ENCODE peak calls at places on chromosomes 6 and 20, in five cellular contexts. U is H1, X is IMR-90, K is neuronal stem cell, L is H9. O is an unnamed sample.

GRCh38 chr6:129747588-129748112 is 37.7 kb upstream of the ARHGAP18 start:
- DNase-seq in U (no peak), X (no peak), K (no peak), L (no peak), O (no peak)

GRCh38 chr20:47392721-47393073 is 36.2 kb upstream of the ZMYND8 start:
- DNase-seq in U (no peak), X (peak), K (no peak), L (no peak), O (peak)

GRCh38 chr6:161644521-161644920 is 370.7 kb upstream of the AGPAT4 start:
- DNase-seq in U (no peak), X (no peak), K (no peak), L (no peak), O (no peak)

GRCh38 chr6:20533746-20534294 is 437 bp upstream of the CDKAL1 start:
- DNase-seq in U (no peak), X (no peak), K (no peak), L (no peak), O (no peak)

GRCh38 chr6:132598473-132598872 is 8.9 kb upstream of the TAAR5 start:
- DNase-seq in U (no peak), X (no peak), K (no peak), L (peak), O (no peak)

GRCh38 chr6:49662231-49662876 is 25.7 kb upstream of the RHAG start:
- DNase-seq in U (no peak), X (no peak), K (no peak), L (no peak), O (no peak)

GRCh38 chr6:156809034-156809433 is 31.9 kb downstream of the ARID1B start:
- DNase-seq in U (no peak), X (peak), K (no peak), L (no peak), O (peak)

GRCh38 chr6:169724554-169725269 is 412 bp upstream of the PHF10 start:
- DNase-seq in U (no peak), X (peak), K (peak), L (peak), O (peak)

GRCh38 chr6:128204621-128205020 is 303.8 kb upstream of the THEMIS start:
- DNase-seq in U (no peak), X (no peak), K (no peak), L (no peak), O (no peak)

GRCh38 chr6:96116674-96117073 is 100.9 kb downstream of the FUT9 start:
- DNase-seq in U (no peak), X (no peak), K (peak), L (no peak), O (no peak)

GRCh38 chr20:61307686-61308085 is 55.6 kb downstream of the CDH4 start:
- DNase-seq in U (no peak), X (no peak), K (no peak), L (no peak), O (no peak)

GRCh38 chr20:54668271-54669053 is 193.1 kb downstream of the DOK5 start:
- DNase-seq in U (no peak), X (peak), K (no peak), L (peak), O (no peak)

GRCh38 chr6:144360401-144360800 is 75.3 kb downstream of the UTRN start:
- DNase-seq in U (no peak), X (no peak), K (no peak), L (peak), O (no peak)

GRCh38 chr20:48064929-48065328 is 279.6 kb upstream of the SULF2 start:
- DNase-seq in U (no peak), X (peak), K (no peak), L (no peak), O (peak)

GRCh38 chr6:130889423-130889822 is 62.2 kb downstream of the SMLR1 start:
- DNase-seq in U (no peak), X (no peak), K (no peak), L (no peak), O (no peak)

GRCh38 chr6:43120938-43121913 is 45.1 kb downstream of the PTK7 start:
- DNase-seq in U (no peak), X (peak), K (no peak), L (no peak), O (peak)

GRCh38 chr20:43752051-43752360 is 25.2 kb upstream of the GTSF1L start:
- DNase-seq in U (no peak), X (no peak), K (no peak), L (no peak), O (no peak)

GRCh38 chr6:144353871-144354314 is 68.8 kb downstream of the UTRN start:
- DNase-seq in U (no peak), X (no peak), K (no peak), L (no peak), O (no peak)

GRCh38 chr6:74001091-74001490 is 305.1 kb downstream of the CD109 start:
- DNase-seq in U (no peak), X (no peak), K (no peak), L (no peak), O (no peak)

GRCh38 chr6:69265090-69265489 is 531.7 kb downstream of the LMBRD1 start:
- DNase-seq in U (no peak), X (no peak), K (no peak), L (no peak), O (no peak)

GRCh38 chr6:71879016-71879415 is 7.3 kb upstream of the RIMS1 start:
- DNase-seq in U (no peak), X (peak), K (no peak), L (no peak), O (no peak)

GRCh38 chr6:136403166-136403980 is 113.7 kb upstream of the BCLAF1 start:
- DNase-seq in U (no peak), X (peak), K (no peak), L (no peak), O (peak)

GRCh38 chr6:78089551-78089950 is 436.7 kb downstream of the MEI4 start:
- DNase-seq in U (no peak), X (no peak), K (no peak), L (no peak), O (no peak)

GRCh38 chr20:21291026-21291425 is 12.1 kb upstream of the XRN2 start:
- DNase-seq in U (no peak), X (peak), K (no peak), L (no peak), O (no peak)

GRCh38 chr6:31586596-31586995 is 519 bp downstream of the LST1 start:
- DNase-seq in U (no peak), X (no peak), K (no peak), L (no peak), O (no peak)

GRCh38 chr20:9269280-9269971 is 200.5 kb downstream of the PLCB4 start:
- DNase-seq in U (no peak), X (peak), K (no peak), L (no peak), O (peak)

GRCh38 chr20:3163099-3164042 is 3.7 kb upstream of the FASTKD5 start:
- DNase-seq in U (no peak), X (no peak), K (no peak), L (no peak), O (no peak)

DNA sequence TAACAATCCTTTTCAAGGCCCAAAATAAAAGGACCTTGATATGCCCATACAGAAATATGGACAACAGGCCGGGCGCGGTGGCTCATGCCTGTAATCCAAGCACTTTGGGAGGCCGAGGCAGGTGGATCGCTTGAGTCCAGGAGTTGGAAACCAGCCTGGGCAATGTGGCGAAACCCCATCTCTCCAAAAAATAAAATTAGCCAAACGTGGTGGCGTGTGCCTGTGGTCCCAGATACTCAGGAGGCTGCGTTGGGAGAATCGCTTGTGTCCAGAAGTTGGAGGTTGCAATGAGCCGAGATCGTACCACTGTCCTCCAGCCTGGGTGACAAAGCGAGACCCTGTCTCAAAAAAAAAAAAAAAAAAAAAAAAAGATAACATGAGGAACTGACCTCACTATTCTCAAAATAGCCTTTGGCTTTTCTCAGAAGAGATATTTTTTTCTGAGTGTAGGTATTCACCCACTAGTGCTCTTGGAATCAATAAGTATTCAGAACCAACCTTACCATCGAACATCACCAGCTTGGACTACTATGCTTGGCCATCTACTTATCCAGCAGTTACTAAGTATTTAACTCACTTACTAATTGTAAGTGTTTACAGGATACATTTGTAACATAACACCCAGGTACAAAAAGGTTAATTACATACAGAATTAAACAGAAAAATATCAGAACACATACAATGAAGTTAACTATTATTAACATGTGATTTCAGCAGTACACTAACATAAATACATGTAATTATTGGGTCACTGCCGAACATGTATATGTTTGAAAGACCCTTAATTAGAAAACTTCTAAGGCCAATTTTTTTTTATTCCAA is 99.2 kb downstream of the OR2B2 start:
- DNase-seq in U (no peak), X (no peak), K (no peak), L (no peak), O (no peak)
- H2BK15ac ChIP-seq in U (no peak), X (no peak), K (no peak), L (no peak), O (no peak)

GRCh38 chr20:49986049-49986448 is 3.3 kb downstream of the SNAI1 start:
- DNase-seq in U (no peak), X (no peak), K (no peak), L (no peak), O (no peak)

GRCh38 chr20:49984426-49985153 is 1.8 kb downstream of the SNAI1 start:
- DNase-seq in U (no peak), X (no peak), K (no peak), L (no peak), O (no peak)

GRCh38 chr20:49987015-49987867 is 4.5 kb downstream of the SNAI1 start:
- DNase-seq in U (no peak), X (peak), K (no peak), L (no peak), O (no peak)

GRCh38 chr20:49985157-49985556 is 2.4 kb downstream of the SNAI1 start:
- DNase-seq in U (no peak), X (no peak), K (no peak), L (no peak), O (no peak)

GRCh38 chr20:49985617-49986016 is 2.8 kb downstream of the SNAI1 start:
- DNase-seq in U (no peak), X (no peak), K (no peak), L (no peak), O (no peak)
- H3K14ac ChIP-seq in U (no peak), X (peak), K (no peak), L (no peak), O (no peak)

DNA sequence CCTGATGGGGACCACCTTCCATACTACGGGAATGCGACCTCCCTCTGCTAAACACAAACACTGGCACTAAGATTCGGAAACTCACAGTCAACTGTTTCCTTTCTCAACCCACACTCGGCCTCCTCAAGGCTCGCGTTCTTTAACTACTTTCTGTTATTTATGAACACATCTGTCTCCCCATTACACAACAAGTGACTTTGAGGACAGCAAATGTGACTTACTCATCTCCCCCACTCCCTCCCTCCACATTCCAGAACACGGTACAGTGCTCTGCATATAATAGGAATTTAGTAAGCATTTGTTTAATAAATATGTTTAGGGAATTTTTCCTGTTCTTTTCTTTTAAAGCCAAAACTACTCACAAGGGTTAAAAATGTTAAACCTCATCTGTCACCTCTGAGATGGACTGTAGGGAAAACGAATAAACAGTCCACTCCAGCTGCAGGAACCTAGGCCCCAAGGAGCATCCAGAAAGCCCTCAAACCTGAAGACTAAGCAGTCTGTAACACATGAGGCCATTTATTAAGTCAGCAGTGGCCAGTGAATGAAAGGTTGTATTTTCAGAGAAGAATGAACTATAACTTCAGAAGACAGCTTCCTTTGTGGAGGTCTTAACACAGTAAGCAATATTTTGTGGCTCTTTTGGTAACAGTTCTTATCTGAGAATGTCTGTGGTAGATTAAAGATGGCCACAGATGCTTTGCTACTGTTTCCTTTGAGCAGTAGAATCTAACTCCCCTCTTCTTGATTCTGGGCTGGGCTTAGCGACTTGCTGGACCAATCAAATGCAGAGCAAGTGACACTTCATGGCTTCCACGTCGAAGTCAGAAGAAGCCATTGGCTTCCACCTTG is 209.7 kb upstream of the DTNBP1 start:
- DNase-seq in U (no peak), X (no peak), K (no peak), L (no peak), O (peak)
- H3K4me2 ChIP-seq in U (no peak), X (peak), K (no peak), L (no peak), O (no peak)

GRCh38 chr20:41639630-41640029 is 21.5 kb upstream of the CHD6 start:
- DNase-seq in U (no peak), X (no peak), K (no peak), L (no peak), O (no peak)
- H2BK15ac ChIP-seq in U (no peak), X (no peak), K (no peak), L (no peak), O (no peak)

DNA sequence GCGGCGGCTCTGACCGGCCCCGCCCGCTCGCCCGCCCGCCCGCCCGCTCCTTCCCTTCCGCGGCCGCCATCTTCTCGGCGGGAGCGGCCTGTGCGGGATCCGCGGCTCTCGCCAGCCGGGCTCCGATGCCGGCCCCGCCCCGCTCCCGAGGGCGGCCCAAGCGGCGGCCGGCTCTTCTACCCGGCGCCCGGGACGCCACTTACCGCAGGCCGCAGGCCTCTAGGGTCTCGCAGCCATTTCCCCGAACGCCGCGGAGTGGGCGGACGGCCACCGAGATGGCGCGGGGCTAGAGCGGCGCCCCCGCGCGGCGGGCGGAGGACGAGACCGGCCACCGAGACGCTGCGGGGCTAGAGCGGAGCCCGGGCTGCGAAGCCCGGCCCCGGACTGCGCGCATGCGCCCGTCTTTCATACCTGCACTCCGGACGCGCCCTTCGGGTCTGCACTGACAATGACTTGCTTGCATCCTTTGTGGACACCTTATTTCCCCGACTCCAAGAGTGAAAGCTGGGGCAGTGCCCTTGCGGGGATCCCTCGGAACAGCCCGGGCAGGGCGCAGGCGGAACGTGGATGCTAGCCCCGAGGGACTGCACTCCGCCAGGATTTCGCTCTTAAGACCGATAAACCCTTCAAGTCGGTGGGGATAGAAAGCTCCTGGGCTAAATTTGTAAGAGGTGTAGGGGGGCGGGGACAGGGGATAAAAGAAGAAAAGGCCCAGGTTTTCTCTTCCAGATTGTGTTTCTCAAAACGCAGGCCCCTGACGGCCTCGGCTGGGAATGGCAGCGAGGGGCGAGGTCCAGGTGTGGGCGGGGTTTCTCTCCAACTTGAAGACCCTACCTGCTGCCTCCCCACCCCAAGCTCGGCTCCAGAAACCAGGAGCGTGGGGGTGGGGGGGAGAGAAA is at the start of gene DIDO1:
- DNase-seq in U (no peak), X (peak), K (peak), L (peak), O (peak)
- H3K14ac ChIP-seq in U (no peak), X (peak), K (peak), L (peak), O (no peak)

GRCh38 chr20:49183444-49183843 is 4.7 kb downstream of the STAU1 start:
- DNase-seq in U (no peak), X (no peak), K (no peak), L (no peak), O (no peak)
- H3K4me2 ChIP-seq in U (no peak), X (no peak), K (no peak), L (no peak), O (no peak)

DNA sequence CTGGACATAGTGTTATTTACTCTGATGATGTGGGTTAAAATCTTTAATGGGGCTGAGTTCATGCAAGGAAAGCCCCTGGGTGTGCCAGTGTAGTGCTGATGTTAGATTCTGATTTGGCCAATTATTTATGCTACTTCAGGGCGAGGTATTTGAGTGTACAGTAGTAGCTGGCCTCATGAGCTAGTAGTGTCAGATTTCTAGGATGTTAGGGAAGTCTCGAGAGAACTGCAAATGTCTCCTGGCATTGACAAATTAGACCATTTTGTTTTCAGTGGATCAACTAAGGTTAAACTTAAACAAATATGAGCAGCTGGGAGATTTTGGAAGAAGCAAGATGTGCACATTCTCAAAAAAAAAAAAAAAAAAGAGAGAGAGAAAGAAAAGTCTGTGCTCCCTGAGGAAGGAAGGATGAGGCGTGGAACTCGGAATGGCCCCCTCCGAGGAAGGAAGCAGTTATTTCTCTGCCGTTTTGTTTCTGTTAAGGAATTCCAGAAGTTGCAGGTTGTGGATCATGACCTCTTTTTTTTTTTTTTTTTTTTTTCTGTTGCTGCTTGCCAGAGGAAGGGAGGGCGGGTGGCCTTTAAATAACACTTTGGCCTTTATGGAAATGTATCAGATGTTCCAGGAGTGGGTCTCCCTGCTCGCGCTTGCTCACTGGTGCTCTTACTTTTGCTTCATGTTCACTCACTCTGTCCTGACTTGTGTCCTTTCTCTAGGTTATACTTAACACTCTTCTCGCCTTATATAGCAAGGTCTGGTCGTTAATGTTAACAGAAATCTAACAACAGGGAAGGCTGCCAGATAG is 124.5 kb downstream of the TCP11 start:
- DNase-seq in U (no peak), X (peak), K (no peak), L (no peak), O (peak)
- H2BK15ac ChIP-seq in U (no peak), X (peak), K (no peak), L (no peak), O (no peak)

O was measured in mesenchymal stem cell.